ENCODE peak calls at places on chromosomes 13 and 19, in ten cellular contexts. E, W, C, T, V, X, L, O, A and M are unnamed samples.

GRCh38 chr19:46371371-46371901 is 24.5 kb downstream of the PPP5C start:
- ATAC-seq in A (peak), T (no peak), C (peak), V (no peak), L (no peak), O (no peak), E (peak), W (peak), X (no peak), M (peak)

GRCh38 chr13:60572855-60573254 is 175.8 kb downstream of the TDRD3 start:
- ATAC-seq in L (no peak), C (no peak), W (no peak), T (no peak), V (no peak), O (no peak), X (peak), E (no peak), A (no peak), M (no peak)

GRCh38 chr19:33273881-33274662 is 28.3 kb downstream of the CEBPA start:
- ATAC-seq in E (peak), V (peak), T (peak), A (peak), C (peak), X (no peak), O (peak), W (peak), L (no peak), M (peak)

GRCh38 chr13:109985871-109986270 is 199.5 kb upstream of the IRS2 start:
- ATAC-seq in A (no peak), T (no peak), W (no peak), L (no peak), C (no peak), X (no peak), E (no peak), O (no peak), V (no peak), M (no peak)

GRCh38 chr19:1577929-1578618 is 9.9 kb upstream of the MEX3D start:
- ATAC-seq in O (no peak), X (no peak), A (no peak), W (no peak), T (no peak), V (peak), L (no peak), C (no peak), E (peak), M (no peak)

GRCh38 chr19:29952646-29953045 is 10.6 kb downstream of the URI1 start:
- ATAC-seq in E (no peak), C (peak), V (no peak), W (no peak), A (peak), O (no peak), X (no peak), T (no peak), L (no peak), M (peak)

GRCh38 chr19:15091918-15092753 is 10.1 kb downstream of the OR1I1 start:
- ATAC-seq in T (peak), L (peak), X (peak), O (no peak), A (peak), E (peak), V (peak), C (peak), W (peak), M (peak)

GRCh38 chr13:42392706-42393572 is 121.0 kb downstream of the AKAP11 start:
- ATAC-seq in A (peak), V (peak), T (no peak), O (no peak), E (peak), L (no peak), X (no peak), W (peak), C (peak), M (peak)

GRCh38 chr13:34161829-34162544 is 344.0 kb downstream of the RFC3 start:
- ATAC-seq in V (peak), T (peak), O (peak), W (no peak), L (no peak), X (no peak), A (no peak), E (no peak), C (no peak), M (no peak)

GRCh38 chr19:11821474-11821873 is 7.4 kb downstream of the ZNF440 start:
- ATAC-seq in T (no peak), L (peak), A (peak), V (no peak), X (no peak), W (no peak), C (peak), O (no peak), E (peak), M (peak)

GRCh38 chr13:59979589-59979988 is 184.1 kb downstream of the DIAPH3 start:
- ATAC-seq in E (no peak), X (no peak), O (no peak), L (no peak), C (no peak), V (no peak), A (no peak), T (no peak), W (no peak), M (no peak)

GRCh38 chr13:79880820-79881219 is 399.9 kb downstream of the NDFIP2 start:
- ATAC-seq in A (no peak), E (no peak), T (no peak), W (no peak), O (no peak), C (no peak), V (no peak), L (no peak), X (no peak), M (no peak)

GRCh38 chr13:23865898-23866297 is 23.3 kb downstream of the MIPEP start:
- ATAC-seq in A (no peak), L (peak), E (no peak), T (peak), O (no peak), C (no peak), X (no peak), V (no peak), W (no peak), M (no peak)

GRCh38 chr19:40355975-40356680 is 7.6 kb downstream of the PLD3 start:
- ATAC-seq in E (no peak), W (no peak), C (no peak), A (no peak), O (no peak), X (no peak), T (no peak), L (no peak), V (no peak), M (no peak)

GRCh38 chr13:109655206-109655600 is 131.2 kb downstream of the IRS2 start:
- ATAC-seq in A (no peak), X (no peak), L (no peak), W (no peak), C (no peak), V (peak), T (no peak), O (peak), E (no peak), M (no peak)

GRCh38 chr13:112784811-112785418 is 95.1 kb downstream of the ATP11A start:
- ATAC-seq in X (no peak), W (no peak), L (no peak), T (no peak), C (no peak), A (no peak), V (no peak), E (no peak), O (no peak), M (no peak)

GRCh38 chr19:50362656-50363424 is 2.6 kb downstream of the NAPSA start:
- ATAC-seq in A (peak), T (no peak), V (no peak), O (no peak), C (peak), W (peak), L (no peak), E (peak), X (no peak), M (peak)

GRCh38 chr13:23777571-23777870 is 111.7 kb downstream of the MIPEP start:
- ATAC-seq in V (no peak), L (peak), W (no peak), E (no peak), T (no peak), A (no peak), X (no peak), C (no peak), O (no peak), M (no peak)

GRCh38 chr13:34587586-34587985 is 354.5 kb upstream of the NBEA start:
- ATAC-seq in C (no peak), O (no peak), W (no peak), X (no peak), L (no peak), E (no peak), A (no peak), T (no peak), V (no peak), M (no peak)

GRCh38 chr13:109113427-109113826 is 484.0 kb downstream of the MYO16 start:
- ATAC-seq in V (no peak), X (no peak), C (no peak), O (no peak), E (no peak), L (no peak), W (no peak), A (peak), T (no peak), M (peak)

GRCh38 chr19:48967346-48968178 is 2.5 kb downstream of the FTL start:
- ATAC-seq in X (peak), L (no peak), V (no peak), W (no peak), O (no peak), A (no peak), T (no peak), E (no peak), C (no peak), M (no peak)

GRCh38 chr19:1923319-1923718 is 17.7 kb upstream of the CSNK1G2 start:
- ATAC-seq in A (peak), X (no peak), W (peak), L (peak), V (no peak), O (peak), T (peak), E (peak), C (peak), M (peak)

GRCh38 chr19:45499196-45500180 is 1.2 kb downstream of the PPM1N start:
- ATAC-seq in C (peak), T (no peak), L (peak), V (no peak), O (no peak), E (peak), W (peak), X (peak), A (peak), M (peak)

GRCh38 chr19:912181-913079 is 589 bp downstream of the R3HDM4 start:
- ATAC-seq in X (no peak), T (no peak), E (no peak), V (peak), C (no peak), O (peak), L (no peak), A (no peak), W (no peak), M (no peak)

GRCh38 chr13:102724923-102725322 is 30.1 kb upstream of the METTL21C start:
- ATAC-seq in E (no peak), W (no peak), C (no peak), T (peak), X (peak), O (no peak), A (no peak), V (peak), L (no peak), M (no peak)

GRCh38 chr19:8129061-8129460 is 20.3 kb downstream of the FBN3 start:
- ATAC-seq in T (no peak), W (no peak), C (no peak), A (no peak), V (no peak), O (no peak), E (no peak), X (no peak), L (no peak), M (no peak)

GRCh38 chr19:51157265-51157664 is 15.2 kb downstream of the SIGLEC7 start:
- ATAC-seq in T (no peak), L (no peak), A (peak), E (peak), C (no peak), O (no peak), X (no peak), W (no peak), V (no peak), M (peak)

GRCh38 chr19:48244289-48244688 is 11.4 kb downstream of the CARD8 start:
- ATAC-seq in A (peak), W (peak), V (no peak), L (peak), E (peak), X (no peak), C (peak), T (no peak), O (no peak), M (peak)

GRCh38 chr19:16851031-16851712 is 22.0 kb downstream of the SIN3B start:
- ATAC-seq in A (no peak), E (no peak), C (no peak), L (no peak), W (no peak), X (no peak), O (no peak), T (no peak), V (no peak), M (no peak)

GRCh38 chr13:36157475-36157874 is 26.3 kb upstream of the DCLK1 start:
- ATAC-seq in V (no peak), X (no peak), W (no peak), C (no peak), T (no peak), E (no peak), L (no peak), O (no peak), A (no peak), M (no peak)

GRCh38 chr19:45293682-45294081 is 29.0 kb downstream of the CKM start:
- ATAC-seq in V (no peak), C (peak), X (no peak), W (peak), T (peak), E (peak), A (peak), O (no peak), L (no peak), M (peak)

GRCh38 chr13:78426183-78426582 is 177.2 kb downstream of the POU4F1 start:
- ATAC-seq in X (no peak), W (no peak), C (no peak), A (no peak), E (no peak), V (no peak), O (no peak), T (no peak), L (no peak), M (no peak)

GRCh38 chr13:61778531-61778930 is 362.9 kb upstream of the PCDH20 start:
- ATAC-seq in A (no peak), V (no peak), X (no peak), L (no peak), T (no peak), O (no peak), C (no peak), W (no peak), E (no peak), M (no peak)

GRCh38 chr13:41973247-41973741 is 12.4 kb upstream of the VWA8 start:
- ATAC-seq in T (peak), E (no peak), O (no peak), L (no peak), A (no peak), W (no peak), C (no peak), V (peak), X (peak), M (no peak)

GRCh38 chr13:112510987-112511715 is 76.8 kb downstream of the TUBGCP3 start:
- ATAC-seq in W (peak), V (no peak), E (peak), C (peak), L (no peak), T (no peak), X (no peak), A (peak), O (no peak), M (peak)

GRCh38 chr19:5839312-5840017 is at the start of gene FUT6:
- ATAC-seq in V (no peak), L (no peak), C (no peak), W (no peak), A (no peak), E (no peak), T (no peak), O (no peak), X (peak), M (no peak)

GRCh38 chr13:20414475-20415287 is 111.0 kb downstream of the CRYL1 start:
- ATAC-seq in W (no peak), C (no peak), V (no peak), X (peak), O (no peak), A (no peak), L (no peak), T (no peak), E (no peak), M (no peak)